ENCODE peak calls at places on chromosomes 12 and 14, in eight cellular contexts. Q is cardiac muscle cell; D is stomach; L is CD8-positive, alpha-beta memory T cell; W is A549; F is LHCN-M2; N is KBM-7; V is cardiac fibroblast. G is an unnamed sample.
A peak's percentile ranks its signal among the peaks of the same experiment; 100 is the strongest.

GRCh38 chr12:14216405-14217294 is 148.8 kb upstream of the ATF7IP start:
- DNase-seq in Q (peak; percentile 18), D (no peak), L (no peak), W (no peak), F (peak; percentile 50), N (peak; percentile 11), V (no peak), G (no peak)

GRCh38 chr12:117830471-117830870 is 138.3 kb downstream of the KSR2 start:
- DNase-seq in Q (no peak), D (no peak), L (no peak), W (no peak), F (peak; percentile 89), N (no peak), V (no peak), G (no peak)

GRCh38 chr12:71694099-71694820 is 8.4 kb downstream of the TMEM19 start:
- DNase-seq in Q (no peak), D (no peak), L (no peak), W (no peak), F (no peak), N (no peak), V (no peak), G (no peak)

GRCh38 chr12:113325938-113326337 is 9.0 kb downstream of the SLC8B1 start:
- DNase-seq in Q (peak; percentile 80), D (no peak), L (no peak), W (peak; percentile 38), F (peak; percentile 51), N (no peak), V (peak; percentile 91), G (peak; percentile 31)

GRCh38 chr12:53660064-53660463 is 15.8 kb downstream of the ATP5MC2 start:
- DNase-seq in Q (peak; percentile 78), D (no peak), L (no peak), W (no peak), F (peak; percentile 22), N (no peak), V (peak; percentile 84), G (no peak)

GRCh38 chr12:104565606-104566243 is 109.0 kb downstream of the CHST11 start:
- DNase-seq in Q (peak; percentile 69), D (no peak), L (no peak), W (no peak), F (no peak), N (peak; percentile 29), V (peak; percentile 63), G (peak; percentile 49)

GRCh38 chr12:122939151-122939550 is 27.1 kb downstream of the ABCB9 start:
- DNase-seq in Q (no peak), D (no peak), L (no peak), W (no peak), F (no peak), N (no peak), V (no peak), G (no peak)

GRCh38 chr14:20454645-20455354 is at the start of the genes APEX1 and OSGEP:
- DNase-seq in Q (peak; percentile 100), D (peak; percentile 98), L (peak; percentile 99), W (peak; percentile 100), F (peak; percentile 99), N (peak; percentile 99), V (peak; percentile 99), G (peak; percentile 99)

GRCh38 chr12:93521225-93521854 is 51.1 kb upstream of the SOCS2 start:
- DNase-seq in Q (peak; percentile 57), D (peak; percentile 72), L (no peak), W (no peak), F (no peak), N (no peak), V (peak; percentile 84), G (no peak)

GRCh38 chr12:52310622-52311281 is 10.4 kb downstream of the KRT83 start:
- DNase-seq in Q (peak; percentile 16), D (no peak), L (no peak), W (peak; percentile 26), F (peak; percentile 27), N (no peak), V (peak; percentile 29), G (no peak)

GRCh38 chr12:54299515-54300266 is 1.1 kb downstream of the NFE2 start:
- DNase-seq in Q (no peak), D (no peak), L (no peak), W (no peak), F (peak; percentile 58), N (no peak), V (no peak), G (no peak)

G was measured in G401.